ENCODE peak calls at places on chromosomes 11 and 22, in five cellular contexts. P, K, J, D and F are unnamed samples.

GRCh38 chr11:110096369-110096976 is 3.3 kb downstream of the ZC3H12C start:
- DNase-seq in P (no peak), K (no peak), J (no peak), D (no peak), F (no peak)

GRCh38 chr11:120040136-120040840 is 97.6 kb downstream of the TRIM29 start:
- DNase-seq in P (no peak), K (no peak), J (no peak), D (no peak), F (no peak)

GRCh38 chr11:62201376-62201775 is 7.1 kb upstream of the SCGB2A1 start:
- DNase-seq in P (no peak), K (no peak), J (no peak), D (peak), F (no peak)

GRCh38 chr11:120034176-120034575 is 103.7 kb downstream of the TRIM29 start:
- DNase-seq in P (no peak), K (no peak), J (no peak), D (no peak), F (no peak)

GRCh38 chr22:49322861-49323622 is 504.6 kb downstream of the BRD1 start:
- DNase-seq in P (no peak), K (no peak), J (no peak), D (no peak), F (no peak)

GRCh38 chr22:21942407-21942895 is 10.2 kb downstream of the PPM1F start:
- DNase-seq in P (peak), K (peak), J (no peak), D (peak), F (peak)

GRCh38 chr11:72521672-72522071 is 87.3 kb upstream of the CLPB start:
- DNase-seq in P (no peak), K (no peak), J (no peak), D (no peak), F (no peak)

GRCh38 chr11:75591371-75591770 is 29.3 kb downstream of the SERPINH1 start:
- DNase-seq in P (no peak), K (no peak), J (no peak), D (no peak), F (no peak)

GRCh38 chr11:790721-791564 is 1.1 kb upstream of the CEND1 start:
- DNase-seq in P (no peak), K (no peak), J (no peak), D (no peak), F (peak)

GRCh38 chr11:2811206-2812091 is 74.1 kb downstream of the CDKN1C start:
- DNase-seq in P (no peak), K (no peak), J (no peak), D (no peak), F (no peak)

GRCh38 chr11:111135101-111135500 is 110.4 kb upstream of the POU2AF2 start:
- DNase-seq in P (no peak), K (no peak), J (no peak), D (no peak), F (peak)

GRCh38 chr22:49880281-49880680 is 26.6 kb downstream of the ZBED4 start:
- DNase-seq in P (no peak), K (peak), J (no peak), D (no peak), F (peak)

GRCh38 chr11:44575288-44575672 is 9.8 kb downstream of the CD82 start:
- DNase-seq in P (no peak), K (no peak), J (no peak), D (peak), F (peak)

GRCh38 chr22:44666207-44666585 is 35.8 kb upstream of the PRR5 start:
- DNase-seq in P (no peak), K (no peak), J (no peak), D (no peak), F (peak)

DNA sequence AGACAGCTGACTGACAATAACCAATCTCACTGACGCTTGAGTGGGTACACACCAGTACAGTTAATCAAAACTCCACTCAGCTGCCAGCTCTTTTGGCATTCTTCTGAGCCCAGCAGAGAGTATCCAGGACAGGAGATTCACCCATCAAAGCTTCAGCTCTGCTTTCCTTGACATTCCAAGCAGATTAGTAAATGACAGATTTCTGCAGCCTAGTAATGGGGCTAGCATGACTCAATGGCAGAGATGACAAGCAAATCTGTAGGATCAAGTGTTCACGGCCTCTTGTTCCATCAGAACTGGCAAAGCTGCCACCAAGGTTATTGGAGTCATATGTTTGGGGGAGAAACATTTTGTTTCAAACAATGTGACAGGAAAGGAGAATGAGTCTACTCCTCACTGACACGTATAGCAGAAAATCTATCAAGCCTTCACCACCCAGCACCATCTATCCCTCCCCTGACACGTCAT is 420.0 kb downstream of the DYNC2H1 start:
- DNase-seq in P (peak), K (peak), J (no peak), D (peak), F (peak)
- H3K27ac ChIP-seq in P (peak), K (peak), J (no peak), D (peak), F (peak)

GRCh38 chr11:30312243-30312642 is 10.7 kb upstream of the ARL14EP start:
- DNase-seq in P (no peak), K (no peak), J (no peak), D (no peak), F (no peak)

GRCh38 chr11:30310623-30311022 is 12.3 kb upstream of the ARL14EP start:
- DNase-seq in P (no peak), K (no peak), J (no peak), D (no peak), F (no peak)

GRCh38 chr11:30314625-30315024 is 8.3 kb upstream of the ARL14EP start:
- DNase-seq in P (no peak), K (no peak), J (no peak), D (no peak), F (peak)

GRCh38 chr11:30313580-30313979 is 9.3 kb upstream of the ARL14EP start:
- DNase-seq in P (no peak), K (no peak), J (no peak), D (peak), F (no peak)

DNA sequence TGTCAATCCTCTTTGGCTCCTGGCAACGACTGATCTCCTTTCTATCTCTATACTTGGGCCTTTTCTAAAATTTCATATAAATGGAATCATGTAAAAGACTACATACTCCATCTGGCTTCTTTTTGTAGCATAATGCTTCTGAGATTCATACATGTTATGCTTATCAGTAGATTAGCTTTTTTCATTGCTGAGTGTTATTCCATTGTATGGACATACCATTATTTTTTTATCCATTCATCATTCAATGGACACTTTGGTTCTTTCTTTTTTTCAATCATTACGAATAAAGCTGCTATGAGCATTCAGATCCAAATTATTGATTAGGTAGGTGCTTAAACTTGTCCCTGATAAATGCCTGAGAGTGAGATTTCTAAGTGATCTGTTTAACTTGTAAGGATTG is 11.7 kb upstream of the ARL14EP start:
- DNase-seq in P (no peak), K (no peak), J (no peak), D (no peak), F (no peak)
- H3K4me2 ChIP-seq in P (no peak), K (no peak), J (no peak), D (no peak), F (no peak)

DNA sequence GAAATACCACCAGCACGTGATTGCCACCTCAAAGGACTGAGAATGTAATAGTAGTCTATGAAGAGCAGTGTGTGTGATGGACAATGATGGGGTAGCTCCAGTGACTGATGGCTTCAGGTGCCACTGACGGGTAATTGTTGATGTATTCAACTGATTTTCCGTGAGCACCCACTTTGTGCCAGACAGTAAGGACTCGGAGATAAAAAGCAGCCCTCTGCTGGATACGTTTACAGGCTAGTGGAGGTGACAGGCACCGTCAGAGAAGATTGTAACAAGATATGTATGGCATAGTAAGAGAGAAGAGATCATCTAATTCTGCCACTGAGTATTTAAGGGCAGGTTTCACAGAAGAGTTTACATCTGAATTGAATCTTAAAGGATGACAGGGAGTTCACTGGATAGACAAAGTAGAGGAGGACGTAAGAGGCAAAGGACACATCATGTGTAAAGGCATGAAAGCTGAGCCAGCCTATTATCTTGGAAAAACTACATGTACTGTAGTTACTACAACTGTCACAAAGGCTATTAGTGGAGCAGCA is 1.1 kb upstream of the ENTHD1 start:
- DNase-seq in P (no peak), K (no peak), J (no peak), D (no peak), F (no peak)
- H3K4me3 ChIP-seq in P (no peak), K (no peak), J (no peak), D (no peak), F (no peak)

GRCh38 chr11:64314805-64315561 is 2.4 kb downstream of the TRMT112 start:
- DNase-seq in P (no peak), K (no peak), J (no peak), D (no peak), F (no peak)
- H3K27ac ChIP-seq in P (no peak), K (no peak), J (no peak), D (no peak), F (no peak)

GRCh38 chr11:118380571-118380970 is 20.8 kb upstream of the ATP5MG start:
- DNase-seq in P (no peak), K (peak), J (no peak), D (peak), F (no peak)

GRCh38 chr11:118382954-118383353 is 18.5 kb upstream of the ATP5MG start:
- DNase-seq in P (no peak), K (no peak), J (no peak), D (no peak), F (no peak)

GRCh38 chr11:118379497-118379896 is 20.1 kb downstream of the UBE4A start:
- DNase-seq in P (no peak), K (no peak), J (no peak), D (no peak), F (no peak)

GRCh38 chr11:118383657-118384056 is 17.7 kb upstream of the ATP5MG start:
- DNase-seq in P (no peak), K (no peak), J (no peak), D (no peak), F (no peak)
- H3K4me2 ChIP-seq in P (no peak), K (no peak), J (no peak), D (no peak), F (no peak)

GRCh38 chr22:19852177-19852781 is 2.4 kb downstream of the GNB1L start:
- DNase-seq in P (no peak), K (no peak), J (no peak), D (no peak), F (no peak)
- H3K4me3 ChIP-seq in P (no peak), K (peak), J (peak), D (peak), F (peak)